ENCODE peak calls at places on chromosome 10, in five cellular contexts. Z, F, U, B and E are unnamed samples.

GRCh38 chr10:106972381-106972780 is 192.1 kb downstream of the SORCS1 start:
- DNase-seq in B (no peak), U (no peak), F (no peak), Z (no peak), E (no peak)

GRCh38 chr10:121999301-121999700 is 10.3 kb downstream of the TACC2 start:
- DNase-seq in F (no peak), B (no peak), U (no peak), Z (no peak), E (no peak)

GRCh38 chr10:35700490-35700887 is 58.4 kb upstream of the FZD8 start:
- DNase-seq in B (no peak), F (no peak), U (no peak), Z (no peak), E (no peak)

GRCh38 chr10:132713421-132714095 is 72.4 kb downstream of the NKX6-2 start:
- DNase-seq in F (no peak), U (no peak), Z (peak; percentile 17), B (no peak), E (no peak)

GRCh38 chr10:11823122-11823988 is at the start of gene PROSER2:
- DNase-seq in U (peak; percentile 34), F (peak; percentile 55), B (peak; percentile 40), Z (peak; percentile 74), E (no peak)

GRCh38 chr10:132610071-132610701 is 72.6 kb downstream of the INPP5A start:
- DNase-seq in Z (peak; percentile 15), U (no peak), B (no peak), F (no peak), E (no peak)

GRCh38 chr10:2980791-2981360 is 86.5 kb upstream of the PFKP start:
- DNase-seq in F (peak; percentile 27), Z (no peak), B (no peak), U (no peak), E (no peak)

GRCh38 chr10:128852449-128852848 is 614.6 kb upstream of the MGMT start:
- DNase-seq in Z (no peak), B (no peak), U (no peak), F (no peak), E (no peak)

GRCh38 chr10:87844837-87845623 is 18.3 kb downstream of the KLLN start:
- DNase-seq in U (no peak), B (no peak), Z (no peak), F (peak; percentile 72), E (no peak)

GRCh38 chr10:70090951-70091350 is 38.3 kb downstream of the MACROH2A2 start:
- DNase-seq in U (no peak), F (no peak), B (no peak), Z (no peak), E (no peak)

GRCh38 chr10:117755615-117756014 is 213.1 kb downstream of the EMX2 start:
- DNase-seq in Z (no peak), U (no peak), F (no peak), B (no peak), E (no peak)

GRCh38 chr10:51046668-51047067 is 27.6 kb upstream of the PRKG1 start:
- DNase-seq in B (no peak), Z (no peak), F (no peak), U (no peak), E (no peak)

GRCh38 chr10:132981746-132982145 is 39.4 kb upstream of the CFAP46 start:
- DNase-seq in F (no peak), Z (no peak), U (no peak), B (no peak), E (no peak)

GRCh38 chr10:59176241-59177030 is at the start of gene PHYHIPL:
- DNase-seq in F (no peak), U (no peak), Z (peak; percentile 46), B (no peak), E (no peak)

GRCh38 chr10:125707852-125708468 is 11.5 kb upstream of the EDRF1 start:
- DNase-seq in F (peak; percentile 47), Z (no peak), U (no peak), B (no peak), E (no peak)

GRCh38 chr10:70441161-70441876 is at the start of gene NODAL:
- DNase-seq in F (no peak), Z (no peak), B (no peak), U (no peak), E (no peak)

GRCh38 chr10:60606343-60607080 is 171.8 kb upstream of the CDK1 start:
- DNase-seq in F (peak; percentile 64), U (no peak), B (no peak), Z (no peak), E (no peak)

GRCh38 chr10:33664070-33664469 is 329.6 kb upstream of the NRP1 start:
- DNase-seq in U (no peak), F (no peak), B (no peak), Z (no peak), E (no peak)

GRCh38 chr10:71483135-71483534 is 86.4 kb downstream of the CDH23 start:
- DNase-seq in Z (no peak), B (no peak), U (no peak), F (no peak), E (no peak)

GRCh38 chr10:71484352-71484751 is 87.6 kb downstream of the CDH23 start:
- DNase-seq in F (no peak), U (no peak), Z (no peak), B (no peak), E (no peak)

GRCh38 chr10:71481746-71482410 is 85.2 kb downstream of the CDH23 start:
- DNase-seq in F (no peak), Z (no peak), B (no peak), U (no peak), E (no peak)

GRCh38 chr10:71483871-71484270 is 87.2 kb downstream of the CDH23 start:
- DNase-seq in Z (no peak), B (no peak), U (no peak), F (no peak), E (no peak)

DNA sequence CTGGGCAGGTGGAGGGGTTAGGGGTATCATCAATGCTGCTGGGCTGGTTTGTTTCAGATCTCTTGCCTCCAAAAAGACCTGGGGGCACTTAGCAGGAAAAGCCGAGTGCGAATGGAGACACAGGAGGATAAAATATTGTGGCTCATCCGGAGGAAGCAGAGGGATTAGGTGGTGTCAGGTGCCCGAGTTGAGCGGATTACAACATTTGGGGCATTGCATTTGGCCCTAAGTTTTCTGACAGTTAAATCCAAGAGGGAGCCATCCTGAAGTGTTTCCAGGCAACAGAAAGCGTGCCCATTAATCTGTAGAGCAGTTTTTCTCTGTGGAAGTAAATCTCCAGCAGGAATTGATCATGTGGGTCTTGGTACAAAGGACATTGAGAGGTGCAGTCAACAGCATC is 85.9 kb downstream of the CDH23 start:
- DNase-seq in B (no peak), F (no peak), Z (no peak), U (no peak), E (no peak)
- H3K4me3 ChIP-seq in B (no peak overlapping the region), F (no peak overlapping the region), Z (no peak overlapping the region), U (no peak overlapping the region), E (no peak overlapping the region)

DNA sequence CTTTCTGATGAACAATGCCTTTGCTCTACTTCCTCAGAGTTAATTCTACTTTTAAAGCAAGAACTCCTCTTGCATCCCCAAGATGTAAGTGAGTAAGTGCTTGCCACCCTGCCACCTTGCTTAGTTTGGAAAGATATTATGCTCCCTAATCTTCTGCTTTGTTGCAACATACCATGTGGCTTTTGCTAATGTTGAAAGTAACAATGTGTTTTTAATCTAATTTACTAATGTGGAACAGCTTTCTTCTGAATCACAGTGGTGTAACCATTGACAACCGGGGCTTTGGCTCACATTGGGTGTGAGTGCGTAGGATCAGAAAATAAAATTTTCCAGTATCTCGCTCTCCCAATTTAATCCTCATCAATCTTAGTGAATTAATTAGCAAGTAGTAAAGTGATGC is 254.1 kb upstream of the PTER start:
- DNase-seq in F (no peak), U (no peak), Z (no peak), B (no peak), E (no peak)
- H3K4me3 ChIP-seq in F (no peak overlapping the region), U (no peak overlapping the region), Z (no peak overlapping the region), B (no peak overlapping the region), E (no peak overlapping the region)

DNA sequence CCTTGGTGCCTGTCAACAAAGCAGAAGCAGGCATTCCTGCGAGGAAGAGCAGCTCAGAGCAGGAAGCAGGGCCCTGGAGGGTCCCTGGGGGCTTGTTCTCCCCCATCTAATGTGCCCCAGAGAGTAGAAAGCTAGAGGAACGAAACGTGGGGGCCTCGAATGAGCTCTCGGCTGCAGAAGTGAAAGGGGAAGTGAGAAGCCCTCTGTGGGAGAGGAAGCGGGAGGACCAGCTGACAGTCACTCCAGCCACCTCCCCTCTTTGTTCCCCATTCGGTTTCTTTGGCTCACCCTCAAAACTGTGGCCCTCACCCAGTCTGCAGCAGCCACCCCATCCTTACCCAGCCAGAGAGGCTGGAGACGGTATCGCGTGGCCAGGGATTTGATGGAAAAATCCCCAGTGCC is 25.0 kb downstream of the C10orf105 start:
- DNase-seq in U (no peak), F (no peak), Z (peak; percentile 52), B (no peak), E (no peak)
- H3K4me3 ChIP-seq in U (no peak overlapping the region), F (no peak overlapping the region), Z (no peak overlapping the region), B (no peak overlapping the region), E (no peak overlapping the region)

GRCh38 chr10:80465839-80466590 is 11.9 kb downstream of the TSPAN14 start:
- DNase-seq in B (no peak), Z (no peak), U (no peak), F (no peak), E (no peak)
- H3K4me3 ChIP-seq in B (peak overlapping the region; percentile 10), Z (no peak overlapping the region), U (no peak overlapping the region), F (no peak overlapping the region), E (peak overlapping the region; percentile 7)